ENCODE peak calls at places on chromosomes 4 and X, in eight cellular contexts. G is HepG2, F is transverse colon, B is adrenal gland, E is heart left ventricle, O is body of pancreas, U is K562, Q is spleen. A is an unnamed sample.

GRCh38 chrX:124194209-124194608 is 138.3 kb upstream of the TEX13D start:
- DNase-seq in G (no peak), F (no peak), B (no peak), E (no peak), O (peak; percentile 13), U (no peak), Q (no peak), A (no peak)

GRCh38 chrX:11386001-11386523 is 92.8 kb downstream of the AMELX start:
- DNase-seq in G (no peak), F (peak; percentile 12), B (no peak), E (no peak), O (no peak), U (no peak), Q (no peak), A (no peak)

GRCh38 chrX:47514553-47515235 is 31.7 kb upstream of the ZNF41 start:
- DNase-seq in G (no peak), F (no peak), B (no peak), E (no peak), O (no peak), U (no peak), Q (no peak), A (no peak)

GRCh38 chrX:153750126-153750774 is 13.8 kb upstream of the PLXNB3 start:
- DNase-seq in G (peak; percentile 35), F (no peak), B (no peak), E (no peak), O (no peak), U (peak; percentile 3), Q (peak; percentile 41), A (no peak)

GRCh38 chr4:154036856-154037255 is 248.0 kb upstream of the SFRP2 start:
- DNase-seq in G (no peak), F (no peak), B (no peak), E (no peak), O (no peak), U (no peak), Q (no peak), A (no peak)

GRCh38 chrX:318068-318738 is 393 bp downstream of the GTPBP6 start:
- DNase-seq in G (peak; percentile 98), F (peak; percentile 99), B (peak; percentile 99), E (peak; percentile 97), O (peak; percentile 99), U (peak; percentile 88), Q (peak; percentile 97), A (peak; percentile 98)

GRCh38 chr4:38948551-38948950 is 80.9 kb downstream of the FAM114A1 start:
- DNase-seq in G (no peak), F (peak; percentile 49), B (peak; percentile 54), E (no peak), O (no peak), U (no peak), Q (no peak), A (no peak)

GRCh38 chr4:106565727-106566126 is 197.1 kb upstream of the GIMD1 start:
- DNase-seq in G (no peak), F (no peak), B (no peak), E (no peak), O (no peak), U (no peak), Q (no peak), A (no peak)

GRCh38 chrX:38571058-38571457 is 9.7 kb downstream of the TSPAN7 start:
- DNase-seq in G (no peak), F (no peak), B (no peak), E (no peak), O (no peak), U (no peak), Q (no peak), A (no peak)

GRCh38 chr4:184647391-184648101 is 1.7 kb downstream of the CASP3 start:
- DNase-seq in G (no peak), F (no peak), B (no peak), E (no peak), O (no peak), U (no peak), Q (no peak), A (no peak)

GRCh38 chr4:48509543-48509942 is 19.5 kb downstream of the ZAR1 start:
- DNase-seq in G (no peak), F (no peak), B (no peak), E (no peak), O (no peak), U (no peak), Q (no peak), A (no peak)
- H3K4me1 ChIP-seq in G (no peaks in the 10 kb centered on the region), F (no peaks in the 10 kb centered on the region), B (no peaks in the 10 kb centered on the region), E (no peaks in the 10 kb centered on the region), O (no peaks in the 10 kb centered on the region), U (no peaks in the 10 kb centered on the region), Q (no peaks in the 10 kb centered on the region), A (no peaks in the 10 kb centered on the region)

GRCh38 chrX:33175201-33175600 is 36.1 kb downstream of the DMD start:
- DNase-seq in G (no peak), F (no peak), B (no peak), E (no peak), O (no peak), U (no peak), Q (no peak), A (no peak)

DNA sequence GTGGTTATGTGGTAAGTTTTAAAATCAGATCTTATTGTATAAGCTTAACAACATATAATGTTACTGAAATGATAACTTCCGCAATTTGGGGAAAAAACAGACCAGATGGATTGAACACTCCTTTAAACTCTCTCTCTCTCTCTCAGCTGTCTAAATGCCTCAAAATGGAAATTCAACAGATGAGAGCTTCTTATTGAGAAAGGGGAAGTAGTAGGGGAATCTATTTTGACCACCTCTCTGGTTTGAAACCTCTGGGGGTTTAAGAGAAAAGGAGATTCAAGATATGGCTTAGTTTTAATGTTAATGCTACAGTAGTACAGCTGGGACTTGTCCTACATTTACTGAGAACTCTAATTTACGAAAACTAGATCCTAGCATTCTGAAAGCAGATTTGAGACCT is 40.3 kb downstream of the DMD start:
- DNase-seq in G (no peak), F (no peak), B (no peak), E (no peak), O (no peak), U (no peak), Q (no peak), A (no peak)
- H3K27ac ChIP-seq in G (no peak overlapping the region), F (no peak overlapping the region), B (no peak overlapping the region), E (no peak overlapping the region), O (no peak overlapping the region), U (no peak overlapping the region), Q (no peak overlapping the region), A (no peak overlapping the region)

GRCh38 chr4:169090479-169091215 is 80.6 kb upstream of the CBR4 start:
- DNase-seq in G (no peak), F (no peak), B (no peak), E (no peak), O (no peak), U (no peak), Q (no peak), A (no peak)
- TF ChIP-seq POLR2A in G (no peak), F (no peak), B (no peak), E (no peak), O (no peak), U (no peak), Q (no peak), A (no peak)

GRCh38 chr4:18389118-18389517 is 367.6 kb upstream of the LCORL start:
- DNase-seq in G (no peak), F (no peak), B (no peak), E (no peak), O (no peak), U (no peak), Q (no peak), A (no peak)
- H3K4me1 ChIP-seq in G (no peaks in the 10 kb centered on the region), F (no peaks in the 10 kb centered on the region), B (no peaks in the 10 kb centered on the region), E (no peaks in the 10 kb centered on the region), O (no peaks in the 10 kb centered on the region), U (no peaks in the 10 kb centered on the region), Q (no peaks in the 10 kb centered on the region), A (no peaks in the 10 kb centered on the region)

GRCh38 chr4:3013323-3013722 is 50.0 kb downstream of the GRK4 start:
- DNase-seq in G (no peak), F (no peak), B (no peak), E (no peak), O (no peak), U (no peak), Q (no peak), A (no peak)

GRCh38 chr4:3010998-3011397 is 47.6 kb downstream of the GRK4 start:
- DNase-seq in G (no peak), F (no peak), B (peak; percentile 34), E (no peak), O (peak; percentile 24), U (no peak), Q (no peak), A (no peak)

GRCh38 chr4:3011456-3012220 is 48.3 kb downstream of the GRK4 start:
- DNase-seq in G (no peak), F (no peak), B (no peak), E (no peak), O (no peak), U (no peak), Q (no peak), A (no peak)

GRCh38 chr4:3009422-3009821 is 46.1 kb downstream of the GRK4 start:
- DNase-seq in G (peak; percentile 84), F (no peak), B (no peak), E (no peak), O (no peak), U (peak; percentile 38), Q (no peak), A (no peak)

DNA sequence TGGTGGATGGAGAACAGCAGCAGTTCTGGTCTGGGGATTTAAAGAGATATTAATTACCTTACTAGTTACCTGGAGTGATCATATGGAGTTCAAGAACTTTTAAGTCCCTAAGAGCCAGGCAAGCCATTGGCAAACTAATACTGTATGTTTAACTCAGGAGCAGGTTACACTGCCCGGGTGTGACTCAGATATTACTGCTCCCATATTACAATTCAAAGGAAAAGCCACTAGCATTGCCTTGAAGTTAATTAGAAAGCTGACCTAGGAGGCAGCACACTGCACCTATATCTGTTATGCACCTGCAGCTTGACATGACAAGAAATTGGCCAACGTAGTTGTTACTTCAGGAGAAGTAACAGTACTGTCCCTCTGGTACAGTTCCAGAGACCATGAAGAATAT is 47.2 kb downstream of the GRK4 start:
- DNase-seq in G (no peak), F (no peak), B (no peak), E (no peak), O (no peak), U (no peak), Q (no peak), A (no peak)
- H3K27ac ChIP-seq in G (no peak overlapping the region), F (no peak overlapping the region), B (peak overlapping the region; percentile 64), E (no peak overlapping the region), O (peak overlapping the region; percentile 55), U (no peak overlapping the region), Q (peak overlapping the region; percentile 40), A (no peak overlapping the region)

DNA sequence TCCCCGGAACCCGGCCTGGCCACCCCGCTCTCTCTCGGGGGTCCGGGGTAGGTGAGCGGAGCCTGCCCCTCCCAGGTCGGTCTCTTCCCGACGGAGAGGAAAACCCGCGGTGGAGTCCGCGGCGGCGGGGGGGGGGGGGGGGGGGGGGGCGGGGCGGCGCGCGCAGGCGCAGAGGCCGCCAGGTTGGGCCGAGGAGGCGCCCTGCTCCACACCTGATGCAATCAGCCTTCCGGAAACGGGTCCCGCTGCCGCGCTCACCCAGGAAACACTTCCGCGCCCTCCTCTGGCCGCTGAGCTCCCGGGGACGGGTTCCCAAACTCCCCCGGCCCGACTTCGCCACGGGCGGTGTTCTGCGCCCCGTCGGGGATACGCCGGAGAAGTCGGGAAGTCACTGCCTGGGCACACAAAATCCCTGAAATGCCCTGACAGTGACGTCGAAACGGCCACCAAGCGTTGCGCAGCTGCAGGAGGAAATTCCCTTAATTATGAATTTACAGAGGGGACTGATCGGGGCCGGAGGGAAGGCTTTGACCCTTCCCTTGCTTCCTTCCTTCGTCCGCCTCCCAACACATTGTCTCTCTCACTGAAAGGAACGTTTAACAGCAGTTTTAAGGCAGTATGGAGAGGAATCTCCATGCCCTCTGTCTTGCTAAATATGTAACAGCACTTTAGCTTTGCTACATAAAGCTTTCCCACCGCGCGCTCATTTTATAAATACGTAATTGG is 2.1 kb upstream of the APBB2 start:
- DNase-seq in G (peak; percentile 84), F (peak; percentile 86), B (peak; percentile 82), E (peak; percentile 85), O (peak; percentile 87), U (peak; percentile 66), Q (peak; percentile 81), A (peak; percentile 85)
- TF ChIP-seq POLR2A in G (peak; percentile 71), F (peak; percentile 84), B (peak; percentile 52), E (peak; percentile 33), O (peak; percentile 95), U (no peak), Q (no peak), A (peak; percentile 81)